ENCODE peak calls at places on chromosomes 1 and 21, in five cellular contexts. T is hippocampal formation, C is LoVo, L is iPS DF 19.7, S is iPS-NIHi11. N is an unnamed sample.

GRCh38 chr1:167616521-167616920 is 13.5 kb upstream of the RCSD1 start:
- DNase-seq in S (no peak), T (no peak), C (no peak), L (no peak), N (no peak)

GRCh38 chr1:200226268-200226968 is 183.4 kb downstream of the ZNF281 start:
- DNase-seq in T (no peak), C (no peak), S (peak), L (peak), N (peak)

GRCh38 chr21:44513389-44514217 is 26.4 kb downstream of the KRTAP10-1 start:
- DNase-seq in S (no peak), L (no peak), C (peak), T (no peak), N (no peak)

GRCh38 chr1:240244968-240245628 is 153.4 kb downstream of the FMN2 start:
- DNase-seq in T (no peak), L (no peak), C (no peak), S (no peak), N (no peak)

GRCh38 chr21:37658994-37659458 is 257.2 kb downstream of the KCNJ6 start:
- DNase-seq in S (no peak), T (no peak), C (peak), L (no peak), N (no peak)

GRCh38 chr1:205933672-205934618 is 9.3 kb downstream of the SLC26A9 start:
- DNase-seq in T (peak), S (peak), C (no peak), L (peak), N (no peak)

GRCh38 chr1:200372095-200372884 is 37.5 kb downstream of the ZNF281 start:
- DNase-seq in T (no peak), C (peak), S (no peak), L (no peak), N (no peak)

GRCh38 chr1:196450143-196450911 is 157.9 kb downstream of the KCNT2 start:
- DNase-seq in T (no peak), S (no peak), L (no peak), C (no peak), N (no peak)

GRCh38 chr1:158011714-158012113 is 18.3 kb downstream of the KIRREL1 start:
- DNase-seq in C (no peak), L (no peak), S (no peak), T (no peak), N (no peak)

GRCh38 chr1:11692899-11693590 is 1.5 kb downstream of the DRAXIN start:
- DNase-seq in L (no peak), C (peak), S (no peak), T (no peak), N (peak)

GRCh38 chr1:102879439-102879993 is 228.8 kb downstream of the COL11A1 start:
- DNase-seq in S (no peak), C (peak), T (no peak), L (no peak), N (no peak)

GRCh38 chr21:38806153-38806941 is 618 bp downstream of the ETS2 start:
- DNase-seq in L (no peak), T (no peak), S (peak), C (no peak), N (peak)